ENCODE peak calls at places on chromosomes 1 and 21, in five cellular contexts. S, W, P, F and Y are unnamed samples.

GRCh38 chr1:181503130-181503810 is 20.0 kb downstream of the CACNA1E start:
- DNase-seq in P (no peak), S (no peak), W (no peak), F (no peak), Y (no peak)

GRCh38 chr1:163531345-163531744 is 209.6 kb downstream of the NUF2 start:
- DNase-seq in F (no peak), P (no peak), S (no peak), W (no peak), Y (no peak)

GRCh38 chr1:44168520-44169098 is 27.2 kb upstream of the KLF18 start:
- DNase-seq in F (no peak), W (no peak), S (no peak), P (no peak), Y (no peak)

GRCh38 chr1:78483903-78484302 is 6.9 kb upstream of the PTGFR start:
- DNase-seq in P (no peak), F (no peak), S (no peak), W (peak), Y (peak)

GRCh38 chr1:41714613-41715389 is 203.9 kb downstream of the HIVEP3 start:
- DNase-seq in P (no peak), S (no peak), W (no peak), F (no peak), Y (peak)

GRCh38 chr1:155052412-155053400 is 1.6 kb downstream of the ADAM15 start:
- DNase-seq in F (no peak), S (peak), P (no peak), W (peak), Y (no peak)

GRCh38 chr1:116415699-116416533 is 42.9 kb downstream of the ATP1A1 start:
- DNase-seq in F (no peak), W (no peak), S (no peak), P (no peak), Y (no peak)

GRCh38 chr21:33531007-33531406 is 10.9 kb downstream of the GART start:
- DNase-seq in W (no peak), S (no peak), F (no peak), P (no peak), Y (no peak)

GRCh38 chr1:208239518-208240381 is 4.4 kb downstream of the PLXNA2 start:
- DNase-seq in W (no peak), S (no peak), F (no peak), P (no peak), Y (no peak)

GRCh38 chr1:52032785-52033131 is 852 bp downstream of the KTI12 start:
- DNase-seq in P (peak), F (peak), S (peak), W (peak), Y (peak)

GRCh38 chr1:200139661-200140250 is 112.2 kb downstream of the NR5A2 start:
- DNase-seq in F (no peak), P (peak), S (no peak), W (peak), Y (peak)

GRCh38 chr1:44417351-44418021 is 12.4 kb downstream of the RNF220 start:
- DNase-seq in W (no peak), P (no peak), F (peak), S (no peak), Y (no peak)

GRCh38 chr1:202599669-202600431 is 110.4 kb downstream of the SYT2 start:
- DNase-seq in P (peak), W (peak), S (peak), F (peak), Y (peak)

GRCh38 chr1:82485591-82486369 is 685.0 kb downstream of the ADGRL2 start:
- DNase-seq in P (no peak), F (no peak), W (peak), S (peak), Y (no peak)

GRCh38 chr21:37800496-37801061 is 115.7 kb downstream of the KCNJ6 start:
- DNase-seq in W (no peak), S (no peak), P (no peak), F (no peak), Y (no peak)

GRCh38 chr1:241703001-241703400 is 50.9 kb downstream of the WDR64 start:
- DNase-seq in W (peak), F (no peak), S (no peak), P (no peak), Y (peak)

GRCh38 chr1:227777156-227777555 is 38.3 kb upstream of the PRSS38 start:
- DNase-seq in F (no peak), W (no peak), P (no peak), S (no peak), Y (no peak)

GRCh38 chr1:12433323-12434053 is 184.5 kb downstream of the DHRS3 start:
- DNase-seq in P (no peak), F (no peak), W (peak), S (no peak), Y (no peak)

GRCh38 chr1:203093754-203094410 is 8.1 kb upstream of the MYOG start:
- DNase-seq in F (no peak), P (no peak), W (no peak), S (no peak), Y (no peak)

GRCh38 chr1:233868461-233868860 is 36.0 kb upstream of the SLC35F3 start:
- DNase-seq in P (no peak), F (no peak), S (no peak), W (no peak), Y (no peak)

GRCh38 chr1:201761178-201761577 is 67.8 kb upstream of the IPO9 start:
- DNase-seq in W (no peak), P (no peak), S (no peak), F (no peak), Y (no peak)

GRCh38 chr1:198088360-198089071 is 68.3 kb upstream of the NEK7 start:
- DNase-seq in W (peak), P (peak), F (peak), S (no peak), Y (peak)

GRCh38 chr1:53145942-53146708 is 3.7 kb upstream of the SLC1A7 start:
- DNase-seq in S (no peak), F (peak), P (no peak), W (peak), Y (peak)

GRCh38 chr1:36089393-36090121 is 865 bp downstream of the ADPRS start:
- DNase-seq in F (no peak), P (peak), W (no peak), S (no peak), Y (no peak)

GRCh38 chr1:226649780-226650179 is 89.3 kb downstream of the ITPKB start:
- DNase-seq in P (peak), W (peak), S (no peak), F (peak), Y (peak)

GRCh38 chr21:43921602-43921978 is 56.6 kb downstream of the AGPAT3 start:
- DNase-seq in W (no peak), S (no peak), P (peak), F (no peak), Y (no peak)

GRCh38 chr1:243415663-243416365 is 160.0 kb downstream of the SDCCAG8 start:
- DNase-seq in W (no peak), P (no peak), S (no peak), F (no peak), Y (no peak)

GRCh38 chr1:224922404-224923164 is 6.9 kb upstream of the DNAH14 start:
- DNase-seq in F (no peak), P (peak), S (no peak), W (peak), Y (peak)

GRCh38 chr1:183580281-183580682 is 10.0 kb downstream of the NCF2 start:
- DNase-seq in W (peak), S (no peak), P (peak), F (no peak), Y (peak)

GRCh38 chr1:229199892-229200291 is 71.0 kb upstream of the RAB4A start:
- DNase-seq in S (no peak), F (peak), W (peak), P (peak), Y (no peak)

GRCh38 chr1:31796707-31797106 is 19.1 kb downstream of the SPOCD1 start:
- DNase-seq in P (no peak), F (peak), S (no peak), W (no peak), Y (no peak)

GRCh38 chr1:210489491-210489890 is 160.8 kb downstream of the HHAT start:
- DNase-seq in F (no peak), W (no peak), P (no peak), S (no peak), Y (no peak)

GRCh38 chr1:16048573-16049189 is 5.1 kb downstream of the CLCNKB start:
- DNase-seq in W (no peak), P (no peak), S (peak), F (peak), Y (no peak)
- TF ChIP-seq CTCF in W (peak), P (no peak), S (no peak), F (no peak), Y (no peak)

DNA sequence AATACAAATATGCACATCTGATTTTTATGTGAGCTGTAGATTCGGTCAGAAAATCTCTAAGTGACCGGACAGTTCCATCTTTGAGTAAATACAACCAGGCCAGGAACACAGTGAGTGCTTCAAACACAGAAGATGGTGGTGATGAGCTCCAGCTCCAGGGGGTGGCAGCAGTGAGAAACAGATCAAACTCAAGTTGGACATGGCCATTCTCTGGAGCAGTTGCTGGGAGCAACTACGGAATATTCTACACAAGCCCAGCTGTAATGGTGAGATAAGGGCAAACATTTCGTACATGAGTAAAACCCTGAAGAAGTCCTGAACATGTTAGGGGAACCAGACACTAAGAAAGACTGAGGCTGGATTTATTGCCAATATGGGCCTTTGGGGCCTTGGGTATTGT is 100.7 kb downstream of the BARHL2 start:
- DNase-seq in S (no peak), W (peak), P (peak), F (no peak), Y (no peak)
- TF ChIP-seq CTCF in S (no peak), W (peak), P (peak), F (no peak), Y (no peak)

GRCh38 chr1:186950547-186950946 is 121.8 kb downstream of the PLA2G4A start:
- DNase-seq in P (no peak), W (peak), F (no peak), S (no peak), Y (no peak)

GRCh38 chr1:186953876-186954275 is 125.1 kb downstream of the PLA2G4A start:
- DNase-seq in P (no peak), F (no peak), S (no peak), W (no peak), Y (no peak)

GRCh38 chr1:186945146-186945545 is 116.4 kb downstream of the PLA2G4A start:
- DNase-seq in F (no peak), S (no peak), W (no peak), P (no peak), Y (no peak)

GRCh38 chr1:186948542-186948941 is 119.8 kb downstream of the PLA2G4A start:
- DNase-seq in F (no peak), S (no peak), W (no peak), P (no peak), Y (no peak)

GRCh38 chr1:186949173-186949572 is 120.4 kb downstream of the PLA2G4A start:
- DNase-seq in S (no peak), W (no peak), P (no peak), F (no peak), Y (no peak)
- TF ChIP-seq CTCF in S (no peak), W (no peak), P (no peak), F (no peak), Y (no peak)

GRCh38 chr1:29655945-29656866 is 419.9 kb downstream of the PTPRU start:
- DNase-seq in F (no peak), P (no peak), S (no peak), W (peak), Y (no peak)
- TF ChIP-seq CTCF in F (peak), P (peak), S (no peak), W (peak), Y (peak)